ENCODE peak calls at places on chromosomes 3 and 15, in four cellular contexts. X is glutamatergic neuron; A is H7; L is effector CD8-positive, alpha-beta T cell. J is an unnamed sample.

GRCh38 chr15:98231696-98232440 is 271.4 kb downstream of the ARRDC4 start:
- DNase-seq in A (no peak), L (no peak), X (no peak), J (no peak)

GRCh38 chr3:107753988-107754387 is 231.2 kb downstream of the BBX start:
- DNase-seq in L (no peak), X (no peak), A (no peak), J (no peak)

GRCh38 chr3:149898771-149899170 is 71.9 kb downstream of the PFN2 start:
- DNase-seq in A (no peak), L (no peak), X (no peak), J (no peak)

GRCh38 chr3:168248383-168249047 is 152.8 kb upstream of the GOLIM4 start:
- DNase-seq in L (no peak), X (peak), A (peak), J (peak)

GRCh38 chr3:197503652-197504051 is 52.1 kb downstream of the BDH1 start:
- DNase-seq in L (no peak), A (no peak), X (no peak), J (no peak)

GRCh38 chr3:135148431-135148830 is 353.4 kb downstream of the EPHB1 start:
- DNase-seq in X (no peak), A (no peak), L (no peak), J (no peak)

GRCh38 chr3:40143283-40144090 is 166.0 kb upstream of the EIF1B start:
- DNase-seq in L (no peak), A (no peak), X (no peak), J (no peak)

GRCh38 chr3:119810018-119810435 is 28.1 kb downstream of the NR1I2 start:
- DNase-seq in L (no peak), X (peak), A (no peak), J (no peak)

GRCh38 chr15:101320501-101321052 is 25.5 kb upstream of the SNRPA1 start:
- DNase-seq in X (no peak), L (peak), A (peak), J (peak)